ENCODE peak calls at places on chromosomes 1 and 21, in nine cellular contexts. K is AG08395; Y is psoas muscle; X is stimulated activated CD4-positive, alpha-beta T cell treated with anti-CD3 and anti-CD28 coated beads, Interleukin-2, amount 100 ng/mL, for 48 hours; M is HEK293T; T is fibroblast of gingiva; S is AG09319; G is GF-D8; J is NCI-H524. I is an unnamed sample.

GRCh38 chr1:160256396-160257046 is 5.8 kb downstream of the DCAF8 start:
- DNase-seq in K (peak; percentile 50), Y (no peak), X (no peak), M (no peak), T (peak; percentile 66), S (no peak), G (no peak), J (no peak), I (no peak)

GRCh38 chr1:178330153-178330552 is 166.6 kb downstream of the CLEC20A start:
- DNase-seq in K (no peak), Y (no peak), X (no peak), M (no peak), T (no peak), S (no peak), G (no peak), J (no peak), I (no peak)

GRCh38 chr1:78678324-78678723 is 28.7 kb downstream of the IFI44 start:
- DNase-seq in K (no peak), Y (no peak), X (no peak), M (no peak), T (no peak), S (no peak), G (no peak), J (no peak), I (no peak)

GRCh38 chr1:48422009-48422408 is 50.0 kb downstream of the SPATA6 start:
- DNase-seq in K (no peak), Y (no peak), X (no peak), M (no peak), T (no peak), S (no peak), G (no peak), J (no peak), I (no peak)

GRCh38 chr1:5490640-5491039 is 501.6 kb downstream of the NPHP4 start:
- DNase-seq in K (no peak), Y (no peak), X (no peak), M (no peak), T (no peak), S (no peak), G (no peak), J (no peak), I (no peak)

GRCh38 chr1:151892190-151892589 is 17.1 kb downstream of the THEM4 start:
- DNase-seq in K (peak; percentile 67), Y (no peak), X (no peak), M (no peak), T (peak; percentile 64), S (no peak), G (no peak), J (no peak), I (no peak)

GRCh38 chr1:174174461-174175329 is 15.4 kb downstream of the RABGAP1L start:
- DNase-seq in K (no peak), Y (no peak), X (no peak), M (no peak), T (no peak), S (no peak), G (no peak), J (no peak), I (no peak)

GRCh38 chr1:152034324-152034653 is 2.5 kb downstream of the S100A11 start:
- DNase-seq in K (no peak), Y (no peak), X (no peak), M (no peak), T (no peak), S (no peak), G (no peak), J (no peak), I (no peak)

GRCh38 chr1:154481058-154481457 is 21.0 kb upstream of the TDRD10 start:
- DNase-seq in K (no peak), Y (no peak), X (no peak), M (no peak), T (no peak), S (no peak), G (peak; percentile 27), J (peak; percentile 77), I (no peak)

GRCh38 chr1:8077602-8078001 is 51.5 kb upstream of the ERRFI1 start:
- DNase-seq in K (no peak), Y (no peak), X (no peak), M (no peak), T (no peak), S (no peak), G (no peak), J (no peak), I (no peak)

GRCh38 chr1:29237906-29238600 is 1.7 kb downstream of the PTPRU start:
- DNase-seq in K (peak; percentile 47), Y (peak; percentile 69), X (no peak), M (peak; percentile 53), T (peak; percentile 30), S (no peak), G (no peak), J (peak; percentile 11), I (peak; percentile 63)

GRCh38 chr1:114345930-114346479 is 165.0 kb downstream of the TRIM33 start:
- DNase-seq in K (peak; percentile 17), Y (peak; percentile 27), X (no peak), M (peak; percentile 55), T (no peak), S (no peak), G (no peak), J (no peak), I (no peak)

GRCh38 chr1:30388386-30388785 is 335.0 kb downstream of the MATN1 start:
- DNase-seq in K (no peak), Y (no peak), X (no peak), M (no peak), T (no peak), S (no peak), G (no peak), J (no peak), I (no peak)

GRCh38 chr1:36755313-36756230 is 272.9 kb upstream of the CSF3R start:
- DNase-seq in K (no peak), Y (no peak), X (no peak), M (no peak), T (no peak), S (no peak), G (no peak), J (peak; percentile 85), I (no peak)

GRCh38 chr1:169025412-169025811 is 81.1 kb upstream of the ATP1B1 start:
- DNase-seq in K (no peak), Y (no peak), X (no peak), M (no peak), T (no peak), S (no peak), G (no peak), J (no peak), I (no peak)

GRCh38 chr1:193451606-193452005 is 265.2 kb upstream of the B3GALT2 start:
- DNase-seq in K (no peak), Y (no peak), X (no peak), M (no peak), T (no peak), S (no peak), G (no peak), J (no peak), I (no peak)

GRCh38 chr21:45381036-45381787 is 23.8 kb upstream of the COL18A1 start:
- DNase-seq in K (no peak), Y (peak; percentile 10), X (no peak), M (no peak), T (no peak), S (no peak), G (no peak), J (no peak), I (no peak)

GRCh38 chr1:61056674-61057439 is 25.5 kb upstream of the NFIA start:
- DNase-seq in K (no peak), Y (peak; percentile 62), X (no peak), M (no peak), T (peak; percentile 52), S (no peak), G (no peak), J (peak; percentile 16), I (no peak)

GRCh38 chr21:42024261-42024877 is 14.2 kb upstream of the ZBTB21 start:
- DNase-seq in K (no peak), Y (no peak), X (no peak), M (no peak), T (no peak), S (no peak), G (no peak), J (no peak), I (no peak)

GRCh38 chr1:3463891-3464648 is 9.6 kb downstream of the ARHGEF16 start:
- DNase-seq in K (no peak), Y (peak; percentile 9), X (no peak), M (no peak), T (no peak), S (no peak), G (no peak), J (no peak), I (no peak)

I was measured in right atrium auricular region.